ENCODE peak calls at places on chromosomes 6 and 20, in five cellular contexts. One of them, this sample, is unnamed.

GRCh38 chr20:37542281-37542680 is 14.6 kb upstream of the BLCAP start:
- DNase-seq in stimulated activated CD4-positive, alpha-beta T cell treated with anti-CD3 and anti-CD28 coated beads, Interleukin-1b, Interleukin-23, amount 100 ng/mL, for 24 hours: no peak
- DNase-seq in NCI-H526 treated with DMSO at 0.1 percent for 48 hours: no peak
- DNase-seq in germinal center: no peak
- DNase-seq in HS-27A: no peak
- DNase-seq in this sample: no peak

GRCh38 chr20:49758781-49759180 is 45.1 kb upstream of the B4GALT5 start:
- DNase-seq in stimulated activated CD4-positive, alpha-beta T cell treated with anti-CD3 and anti-CD28 coated beads, Interleukin-1b, Interleukin-23, amount 100 ng/mL, for 24 hours: no peak
- DNase-seq in NCI-H526 treated with DMSO at 0.1 percent for 48 hours: no peak
- DNase-seq in germinal center: no peak
- DNase-seq in HS-27A: no peak
- DNase-seq in this sample: no peak

GRCh38 chr6:44029489-44030185 is 97.6 kb downstream of the MRPL14 start:
- DNase-seq in stimulated activated CD4-positive, alpha-beta T cell treated with anti-CD3 and anti-CD28 coated beads, Interleukin-1b, Interleukin-23, amount 100 ng/mL, for 24 hours: no peak
- DNase-seq in NCI-H526 treated with DMSO at 0.1 percent for 48 hours: no peak
- DNase-seq in germinal center: no peak
- DNase-seq in HS-27A: no peak
- DNase-seq in this sample: no peak

GRCh38 chr6:27902335-27903314 is 9.6 kb downstream of the OR2B2 start:
- DNase-seq in stimulated activated CD4-positive, alpha-beta T cell treated with anti-CD3 and anti-CD28 coated beads, Interleukin-1b, Interleukin-23, amount 100 ng/mL, for 24 hours: peak
- DNase-seq in NCI-H526 treated with DMSO at 0.1 percent for 48 hours: peak
- DNase-seq in germinal center: peak
- DNase-seq in HS-27A: peak
- DNase-seq in this sample: peak

GRCh38 chr20:38839563-38839962 is 34.1 kb downstream of the PPP1R16B start:
- DNase-seq in stimulated activated CD4-positive, alpha-beta T cell treated with anti-CD3 and anti-CD28 coated beads, Interleukin-1b, Interleukin-23, amount 100 ng/mL, for 24 hours: no peak
- DNase-seq in NCI-H526 treated with DMSO at 0.1 percent for 48 hours: no peak
- DNase-seq in germinal center: no peak
- DNase-seq in HS-27A: no peak
- DNase-seq in this sample: no peak

GRCh38 chr6:126880926-126881325 is 237.5 kb upstream of the RSPO3 start:
- DNase-seq in stimulated activated CD4-positive, alpha-beta T cell treated with anti-CD3 and anti-CD28 coated beads, Interleukin-1b, Interleukin-23, amount 100 ng/mL, for 24 hours: no peak
- DNase-seq in NCI-H526 treated with DMSO at 0.1 percent for 48 hours: no peak
- DNase-seq in germinal center: no peak
- DNase-seq in HS-27A: no peak
- DNase-seq in this sample: no peak

GRCh38 chr20:8527998-8528397 is 395.9 kb downstream of the PLCB1 start:
- DNase-seq in stimulated activated CD4-positive, alpha-beta T cell treated with anti-CD3 and anti-CD28 coated beads, Interleukin-1b, Interleukin-23, amount 100 ng/mL, for 24 hours: no peak
- DNase-seq in NCI-H526 treated with DMSO at 0.1 percent for 48 hours: no peak
- DNase-seq in germinal center: no peak
- DNase-seq in HS-27A: peak
- DNase-seq in this sample: no peak

GRCh38 chr20:52913650-52914387 is 58.3 kb upstream of the TSHZ2 start:
- DNase-seq in stimulated activated CD4-positive, alpha-beta T cell treated with anti-CD3 and anti-CD28 coated beads, Interleukin-1b, Interleukin-23, amount 100 ng/mL, for 24 hours: no peak
- DNase-seq in NCI-H526 treated with DMSO at 0.1 percent for 48 hours: no peak
- DNase-seq in germinal center: no peak
- DNase-seq in HS-27A: no peak
- DNase-seq in this sample: no peak

GRCh38 chr6:166162599-166163342 is 4.9 kb downstream of the TBXT start:
- DNase-seq in stimulated activated CD4-positive, alpha-beta T cell treated with anti-CD3 and anti-CD28 coated beads, Interleukin-1b, Interleukin-23, amount 100 ng/mL, for 24 hours: no peak
- DNase-seq in NCI-H526 treated with DMSO at 0.1 percent for 48 hours: no peak
- DNase-seq in germinal center: no peak
- DNase-seq in HS-27A: no peak
- DNase-seq in this sample: no peak

GRCh38 chr6:71721642-71722041 is 164.7 kb upstream of the RIMS1 start:
- DNase-seq in stimulated activated CD4-positive, alpha-beta T cell treated with anti-CD3 and anti-CD28 coated beads, Interleukin-1b, Interleukin-23, amount 100 ng/mL, for 24 hours: no peak
- DNase-seq in NCI-H526 treated with DMSO at 0.1 percent for 48 hours: no peak
- DNase-seq in germinal center: no peak
- DNase-seq in HS-27A: no peak
- DNase-seq in this sample: no peak

GRCh38 chr6:143536866-143537691 is 25.6 kb upstream of the FUCA2 start:
- DNase-seq in stimulated activated CD4-positive, alpha-beta T cell treated with anti-CD3 and anti-CD28 coated beads, Interleukin-1b, Interleukin-23, amount 100 ng/mL, for 24 hours: peak
- DNase-seq in NCI-H526 treated with DMSO at 0.1 percent for 48 hours: peak
- DNase-seq in germinal center: peak
- DNase-seq in HS-27A: no peak
- DNase-seq in this sample: no peak

GRCh38 chr6:54698974-54699373 is 147.6 kb upstream of the FAM83B start:
- DNase-seq in stimulated activated CD4-positive, alpha-beta T cell treated with anti-CD3 and anti-CD28 coated beads, Interleukin-1b, Interleukin-23, amount 100 ng/mL, for 24 hours: no peak
- DNase-seq in NCI-H526 treated with DMSO at 0.1 percent for 48 hours: no peak
- DNase-seq in germinal center: no peak
- DNase-seq in HS-27A: no peak
- DNase-seq in this sample: no peak

GRCh38 chr6:1286972-1287600 is 24.8 kb upstream of the FOXQ1 start:
- DNase-seq in stimulated activated CD4-positive, alpha-beta T cell treated with anti-CD3 and anti-CD28 coated beads, Interleukin-1b, Interleukin-23, amount 100 ng/mL, for 24 hours: no peak
- DNase-seq in NCI-H526 treated with DMSO at 0.1 percent for 48 hours: no peak
- DNase-seq in germinal center: no peak
- DNase-seq in HS-27A: no peak
- DNase-seq in this sample: no peak

GRCh38 chr20:63706852-63707557 is 771 bp downstream of the ARFRP1 start:
- DNase-seq in stimulated activated CD4-positive, alpha-beta T cell treated with anti-CD3 and anti-CD28 coated beads, Interleukin-1b, Interleukin-23, amount 100 ng/mL, for 24 hours: no peak
- DNase-seq in NCI-H526 treated with DMSO at 0.1 percent for 48 hours: peak
- DNase-seq in germinal center: peak
- DNase-seq in HS-27A: no peak
- DNase-seq in this sample: no peak

GRCh38 chr6:4088684-4089083 is 9.7 kb upstream of the FAM217A start:
- DNase-seq in stimulated activated CD4-positive, alpha-beta T cell treated with anti-CD3 and anti-CD28 coated beads, Interleukin-1b, Interleukin-23, amount 100 ng/mL, for 24 hours: no peak
- DNase-seq in NCI-H526 treated with DMSO at 0.1 percent for 48 hours: no peak
- DNase-seq in germinal center: no peak
- DNase-seq in HS-27A: no peak
- DNase-seq in this sample: no peak

GRCh38 chr20:58481541-58482021 is 33.6 kb downstream of the APCDD1L start:
- DNase-seq in stimulated activated CD4-positive, alpha-beta T cell treated with anti-CD3 and anti-CD28 coated beads, Interleukin-1b, Interleukin-23, amount 100 ng/mL, for 24 hours: peak
- DNase-seq in NCI-H526 treated with DMSO at 0.1 percent for 48 hours: no peak
- DNase-seq in germinal center: peak
- DNase-seq in HS-27A: peak
- DNase-seq in this sample: no peak

GRCh38 chr6:5061152-5061551 is 24.0 kb upstream of the PPP1R3G start:
- DNase-seq in stimulated activated CD4-positive, alpha-beta T cell treated with anti-CD3 and anti-CD28 coated beads, Interleukin-1b, Interleukin-23, amount 100 ng/mL, for 24 hours: no peak
- DNase-seq in NCI-H526 treated with DMSO at 0.1 percent for 48 hours: no peak
- DNase-seq in germinal center: no peak
- DNase-seq in HS-27A: no peak
- DNase-seq in this sample: no peak

GRCh38 chr20:55488593-55488992 is 516.7 kb downstream of the CBLN4 start:
- DNase-seq in stimulated activated CD4-positive, alpha-beta T cell treated with anti-CD3 and anti-CD28 coated beads, Interleukin-1b, Interleukin-23, amount 100 ng/mL, for 24 hours: no peak
- DNase-seq in NCI-H526 treated with DMSO at 0.1 percent for 48 hours: no peak
- DNase-seq in germinal center: no peak
- DNase-seq in HS-27A: no peak
- DNase-seq in this sample: no peak

GRCh38 chr20:63102720-63103375 is 96.1 kb upstream of the BHLHE23 start:
- DNase-seq in stimulated activated CD4-positive, alpha-beta T cell treated with anti-CD3 and anti-CD28 coated beads, Interleukin-1b, Interleukin-23, amount 100 ng/mL, for 24 hours: peak
- DNase-seq in NCI-H526 treated with DMSO at 0.1 percent for 48 hours: no peak
- DNase-seq in germinal center: peak
- DNase-seq in HS-27A: no peak
- DNase-seq in this sample: peak

GRCh38 chr6:75947935-75948334 is 124.5 kb downstream of the IMPG1 start:
- DNase-seq in stimulated activated CD4-positive, alpha-beta T cell treated with anti-CD3 and anti-CD28 coated beads, Interleukin-1b, Interleukin-23, amount 100 ng/mL, for 24 hours: no peak
- DNase-seq in NCI-H526 treated with DMSO at 0.1 percent for 48 hours: no peak
- DNase-seq in germinal center: no peak
- DNase-seq in HS-27A: no peak
- DNase-seq in this sample: no peak

GRCh38 chr6:168088161-168089106 is 9.4 kb upstream of the FRMD1 start:
- DNase-seq in stimulated activated CD4-positive, alpha-beta T cell treated with anti-CD3 and anti-CD28 coated beads, Interleukin-1b, Interleukin-23, amount 100 ng/mL, for 24 hours: no peak
- DNase-seq in NCI-H526 treated with DMSO at 0.1 percent for 48 hours: no peak
- DNase-seq in germinal center: no peak
- DNase-seq in HS-27A: no peak
- DNase-seq in this sample: no peak

GRCh38 chr6:36832313-36832712 is 6.9 kb downstream of the CPNE5 start:
- DNase-seq in stimulated activated CD4-positive, alpha-beta T cell treated with anti-CD3 and anti-CD28 coated beads, Interleukin-1b, Interleukin-23, amount 100 ng/mL, for 24 hours: no peak
- DNase-seq in NCI-H526 treated with DMSO at 0.1 percent for 48 hours: no peak
- DNase-seq in germinal center: no peak
- DNase-seq in HS-27A: no peak
- DNase-seq in this sample: no peak

GRCh38 chr6:46926481-46926880 is 4.7 kb upstream of the ADGRF5 start:
- DNase-seq in stimulated activated CD4-positive, alpha-beta T cell treated with anti-CD3 and anti-CD28 coated beads, Interleukin-1b, Interleukin-23, amount 100 ng/mL, for 24 hours: no peak
- DNase-seq in NCI-H526 treated with DMSO at 0.1 percent for 48 hours: no peak
- DNase-seq in germinal center: no peak
- DNase-seq in HS-27A: no peak
- DNase-seq in this sample: no peak

GRCh38 chr6:51450248-51450957 is 631.7 kb downstream of the TFAP2B start:
- DNase-seq in stimulated activated CD4-positive, alpha-beta T cell treated with anti-CD3 and anti-CD28 coated beads, Interleukin-1b, Interleukin-23, amount 100 ng/mL, for 24 hours: no peak
- DNase-seq in NCI-H526 treated with DMSO at 0.1 percent for 48 hours: no peak
- DNase-seq in germinal center: no peak
- DNase-seq in HS-27A: no peak
- DNase-seq in this sample: no peak

GRCh38 chr6:44704240-44705150 is 317.0 kb downstream of the CDC5L start:
- DNase-seq in stimulated activated CD4-positive, alpha-beta T cell treated with anti-CD3 and anti-CD28 coated beads, Interleukin-1b, Interleukin-23, amount 100 ng/mL, for 24 hours: no peak
- DNase-seq in NCI-H526 treated with DMSO at 0.1 percent for 48 hours: no peak
- DNase-seq in germinal center: no peak
- DNase-seq in HS-27A: no peak
- DNase-seq in this sample: no peak

GRCh38 chr6:118284736-118285360 is 263.2 kb upstream of the PLN start:
- DNase-seq in stimulated activated CD4-positive, alpha-beta T cell treated with anti-CD3 and anti-CD28 coated beads, Interleukin-1b, Interleukin-23, amount 100 ng/mL, for 24 hours: no peak
- DNase-seq in NCI-H526 treated with DMSO at 0.1 percent for 48 hours: peak
- DNase-seq in germinal center: no peak
- DNase-seq in HS-27A: no peak
- DNase-seq in this sample: no peak

GRCh38 chr6:36333889-36334288 is 2.8 kb downstream of the BNIP5 start:
- DNase-seq in stimulated activated CD4-positive, alpha-beta T cell treated with anti-CD3 and anti-CD28 coated beads, Interleukin-1b, Interleukin-23, amount 100 ng/mL, for 24 hours: no peak
- DNase-seq in NCI-H526 treated with DMSO at 0.1 percent for 48 hours: no peak
- DNase-seq in germinal center: no peak
- DNase-seq in HS-27A: no peak
- DNase-seq in this sample: no peak

GRCh38 chr20:63254237-63254535 is at the start of gene NKAIN4:
- DNase-seq in stimulated activated CD4-positive, alpha-beta T cell treated with anti-CD3 and anti-CD28 coated beads, Interleukin-1b, Interleukin-23, amount 100 ng/mL, for 24 hours: no peak
- DNase-seq in NCI-H526 treated with DMSO at 0.1 percent for 48 hours: no peak
- DNase-seq in germinal center: no peak
- DNase-seq in HS-27A: no peak
- DNase-seq in this sample: no peak

GRCh38 chr6:1027109-1027794 is 284.6 kb upstream of the FOXQ1 start:
- DNase-seq in stimulated activated CD4-positive, alpha-beta T cell treated with anti-CD3 and anti-CD28 coated beads, Interleukin-1b, Interleukin-23, amount 100 ng/mL, for 24 hours: no peak
- DNase-seq in NCI-H526 treated with DMSO at 0.1 percent for 48 hours: no peak
- DNase-seq in germinal center: no peak
- DNase-seq in HS-27A: no peak
- DNase-seq in this sample: no peak

GRCh38 chr20:5402903-5403531 is 86.3 kb upstream of the PROKR2 start:
- DNase-seq in stimulated activated CD4-positive, alpha-beta T cell treated with anti-CD3 and anti-CD28 coated beads, Interleukin-1b, Interleukin-23, amount 100 ng/mL, for 24 hours: no peak
- DNase-seq in NCI-H526 treated with DMSO at 0.1 percent for 48 hours: peak
- DNase-seq in germinal center: peak
- DNase-seq in HS-27A: no peak
- DNase-seq in this sample: no peak

GRCh38 chr6:116157391-116157790 is 31.5 kb upstream of the COL10A1 start:
- DNase-seq in stimulated activated CD4-positive, alpha-beta T cell treated with anti-CD3 and anti-CD28 coated beads, Interleukin-1b, Interleukin-23, amount 100 ng/mL, for 24 hours: no peak
- DNase-seq in NCI-H526 treated with DMSO at 0.1 percent for 48 hours: no peak
- DNase-seq in germinal center: no peak
- DNase-seq in HS-27A: no peak
- DNase-seq in this sample: no peak

GRCh38 chr6:474454-475185 is 83.1 kb downstream of the IRF4 start:
- DNase-seq in stimulated activated CD4-positive, alpha-beta T cell treated with anti-CD3 and anti-CD28 coated beads, Interleukin-1b, Interleukin-23, amount 100 ng/mL, for 24 hours: peak
- DNase-seq in NCI-H526 treated with DMSO at 0.1 percent for 48 hours: no peak
- DNase-seq in germinal center: peak
- DNase-seq in HS-27A: no peak
- DNase-seq in this sample: no peak

GRCh38 chr6:107098436-107099307 is 16.6 kb downstream of the BEND3 start:
- DNase-seq in stimulated activated CD4-positive, alpha-beta T cell treated with anti-CD3 and anti-CD28 coated beads, Interleukin-1b, Interleukin-23, amount 100 ng/mL, for 24 hours: no peak
- DNase-seq in NCI-H526 treated with DMSO at 0.1 percent for 48 hours: no peak
- DNase-seq in germinal center: no peak
- DNase-seq in HS-27A: no peak
- DNase-seq in this sample: no peak

GRCh38 chr6:15077964-15078363 is 167.9 kb upstream of the JARID2 start:
- DNase-seq in stimulated activated CD4-positive, alpha-beta T cell treated with anti-CD3 and anti-CD28 coated beads, Interleukin-1b, Interleukin-23, amount 100 ng/mL, for 24 hours: no peak
- DNase-seq in NCI-H526 treated with DMSO at 0.1 percent for 48 hours: no peak
- DNase-seq in germinal center: no peak
- DNase-seq in HS-27A: no peak
- DNase-seq in this sample: no peak

GRCh38 chr6:42226251-42227143 is 8.8 kb upstream of the MRPS10 start:
- DNase-seq in stimulated activated CD4-positive, alpha-beta T cell treated with anti-CD3 and anti-CD28 coated beads, Interleukin-1b, Interleukin-23, amount 100 ng/mL, for 24 hours: no peak
- DNase-seq in NCI-H526 treated with DMSO at 0.1 percent for 48 hours: no peak
- DNase-seq in germinal center: no peak
- DNase-seq in HS-27A: no peak
- DNase-seq in this sample: no peak

GRCh38 chr6:109009761-109010612 is 84.7 kb downstream of the SESN1 start:
- DNase-seq in stimulated activated CD4-positive, alpha-beta T cell treated with anti-CD3 and anti-CD28 coated beads, Interleukin-1b, Interleukin-23, amount 100 ng/mL, for 24 hours: no peak
- DNase-seq in NCI-H526 treated with DMSO at 0.1 percent for 48 hours: no peak
- DNase-seq in germinal center: no peak
- DNase-seq in HS-27A: no peak
- DNase-seq in this sample: no peak

GRCh38 chr6:46655803-46656202 is 3.0 kb downstream of the SLC25A27 start:
- DNase-seq in stimulated activated CD4-positive, alpha-beta T cell treated with anti-CD3 and anti-CD28 coated beads, Interleukin-1b, Interleukin-23, amount 100 ng/mL, for 24 hours: no peak
- DNase-seq in NCI-H526 treated with DMSO at 0.1 percent for 48 hours: no peak
- DNase-seq in germinal center: no peak
- DNase-seq in HS-27A: no peak
- DNase-seq in this sample: no peak

GRCh38 chr6:47527274-47527673 is 49.7 kb downstream of the CD2AP start:
- DNase-seq in stimulated activated CD4-positive, alpha-beta T cell treated with anti-CD3 and anti-CD28 coated beads, Interleukin-1b, Interleukin-23, amount 100 ng/mL, for 24 hours: no peak
- DNase-seq in NCI-H526 treated with DMSO at 0.1 percent for 48 hours: no peak
- DNase-seq in germinal center: no peak
- DNase-seq in HS-27A: no peak
- DNase-seq in this sample: no peak